ENCODE peak calls at places on chromosomes 13 and 19, in ten cellular contexts. G is OCI-LY7; L is WTC11; F is GM12865; J is CD8-positive, alpha-beta T cell; P is lung; T is body of pancreas; C is B cell; Y is foreskin fibroblast; I is astrocyte of the spinal cord. U is an unnamed sample.

GRCh38 chr13:43095771-43096719 is 72.7 kb downstream of the DNAJC15 start:
- DNase-seq in P (no peak), J (no peak), G (no peak), C (no peak), L (no peak), Y (no peak), I (no peak), F (no peak), T (peak), U (no peak)

GRCh38 chr13:34817246-34817645 is 124.8 kb upstream of the NBEA start:
- DNase-seq in P (no peak), I (no peak), T (no peak), L (no peak), C (no peak), G (no peak), J (no peak), F (no peak), Y (no peak), U (no peak)

GRCh38 chr13:44238011-44238421 is 135.6 kb upstream of the SERP2 start:
- DNase-seq in I (peak), F (no peak), Y (peak), P (no peak), L (no peak), G (no peak), T (no peak), C (no peak), J (no peak), U (no peak)

GRCh38 chr19:50795665-50796073 is 5.5 kb downstream of the ACP4 start:
- DNase-seq in L (no peak), P (no peak), Y (no peak), T (no peak), J (no peak), F (peak), C (no peak), G (peak), I (no peak), U (no peak)

GRCh38 chr19:5292843-5293606 is 47.6 kb downstream of the PTPRS start:
- DNase-seq in I (peak), F (peak), C (peak), L (peak), J (peak), T (peak), Y (peak), P (peak), G (peak), U (peak)

GRCh38 chr13:113297370-113297871 is 382 bp downstream of the LAMP1 start:
- DNase-seq in C (peak), Y (peak), J (peak), I (peak), G (no peak), P (peak), F (peak), T (peak), L (no peak), U (peak)

GRCh38 chr13:27852491-27852890 is 60.2 kb downstream of the GSX1 start:
- DNase-seq in J (no peak), F (no peak), G (no peak), P (no peak), C (no peak), T (no peak), Y (no peak), I (no peak), L (no peak), U (no peak)

GRCh38 chr19:38683393-38684077 is 36.1 kb downstream of the ACTN4 start:
- DNase-seq in I (peak), T (peak), C (no peak), G (no peak), F (peak), J (peak), L (peak), P (peak), Y (peak), U (peak)

GRCh38 chr19:48539503-48540096 is 12.4 kb upstream of the SULT2B1 start:
- DNase-seq in I (peak), L (no peak), J (no peak), C (no peak), G (no peak), P (peak), Y (peak), F (no peak), T (peak), U (no peak)

GRCh38 chr13:96821381-96821780 is 172.9 kb downstream of the OXGR1 start:
- DNase-seq in I (peak), C (no peak), Y (peak), J (no peak), G (no peak), P (no peak), T (no peak), L (no peak), F (no peak), U (no peak)

GRCh38 chr13:30660796-30661195 is 43.1 kb downstream of the USPL1 start:
- DNase-seq in G (no peak), T (no peak), F (no peak), Y (no peak), L (no peak), C (no peak), J (no peak), I (no peak), P (no peak), U (no peak)

GRCh38 chr19:31408460-31409124 is 59.4 kb upstream of the TSHZ3 start:
- DNase-seq in L (no peak), G (no peak), P (no peak), C (no peak), J (no peak), I (peak), Y (peak), T (no peak), F (no peak), U (no peak)

GRCh38 chr19:33677745-33678426 is 56.1 kb downstream of the CHST8 start:
- DNase-seq in F (no peak), T (no peak), C (no peak), I (no peak), Y (no peak), P (no peak), J (no peak), G (no peak), L (peak), U (no peak)

GRCh38 chr19:34336781-34337271 is 28.2 kb upstream of the GPI start:
- DNase-seq in F (peak), P (no peak), Y (peak), G (peak), J (peak), T (no peak), L (no peak), I (peak), C (peak), U (no peak)

GRCh38 chr13:73765651-73766384 is 368.4 kb downstream of the KLF12 start:
- DNase-seq in J (peak), I (peak), G (peak), C (peak), T (peak), L (peak), Y (peak), F (peak), P (peak), U (peak)

GRCh38 chr19:33469171-33470039 is 52.2 kb downstream of the PEPD start:
- DNase-seq in Y (no peak), F (no peak), P (no peak), C (no peak), L (no peak), G (no peak), I (no peak), J (no peak), T (no peak), U (peak)

GRCh38 chr13:41137951-41138350 is 5.3 kb upstream of the KBTBD6 start:
- DNase-seq in L (no peak), Y (peak), C (no peak), G (no peak), P (no peak), F (no peak), J (no peak), T (no peak), I (peak), U (no peak)

GRCh38 chr19:33175156-33175782 is 18.9 kb upstream of the LRP3 start:
- DNase-seq in G (no peak), C (no peak), J (no peak), Y (no peak), L (no peak), F (no peak), T (no peak), I (no peak), P (no peak), U (no peak)

GRCh38 chr13:43245374-43245964 is 222.1 kb downstream of the DNAJC15 start:
- DNase-seq in I (peak), P (no peak), G (no peak), Y (peak), T (no peak), F (no peak), L (no peak), J (no peak), C (no peak), U (no peak)

GRCh38 chr13:80604094-80604493 is 263.2 kb upstream of the SPRY2 start:
- DNase-seq in P (no peak), T (no peak), F (no peak), L (no peak), Y (peak), C (no peak), G (no peak), J (no peak), I (no peak), U (no peak)

GRCh38 chr19:45173816-45174215 is 4.2 kb downstream of the TRAPPC6A start:
- DNase-seq in P (no peak), T (no peak), C (no peak), J (no peak), I (peak), G (no peak), F (no peak), L (no peak), Y (peak), U (no peak)

GRCh38 chr13:72166102-72166660 is 299.2 kb upstream of the DACH1 start:
- DNase-seq in P (no peak), C (no peak), J (no peak), T (no peak), L (no peak), Y (peak), G (no peak), F (no peak), I (peak), U (no peak)

GRCh38 chr19:11736696-11737095 is 2.0 kb downstream of the ZNF823 start:
- DNase-seq in L (no peak), P (peak), J (no peak), I (peak), C (peak), G (peak), F (peak), Y (peak), T (peak), U (no peak)

GRCh38 chr19:54478677-54479266 is 5.7 kb upstream of the CDC42EP5 start:
- DNase-seq in J (no peak), F (peak), I (peak), T (peak), Y (peak), G (peak), P (no peak), L (peak), C (peak), U (no peak)

GRCh38 chr19:54473983-54474382 is 887 bp upstream of the CDC42EP5 start:
- DNase-seq in L (no peak), I (no peak), F (no peak), P (no peak), T (no peak), G (no peak), C (no peak), Y (no peak), J (no peak), U (no peak)

GRCh38 chr19:54475706-54476105 is 2.6 kb upstream of the CDC42EP5 start:
- DNase-seq in F (no peak), T (no peak), J (no peak), P (no peak), Y (no peak), G (no peak), L (no peak), I (no peak), C (no peak), U (no peak)

GRCh38 chr19:54480048-54480447 is 7.0 kb upstream of the CDC42EP5 start:
- DNase-seq in Y (no peak), L (no peak), T (no peak), F (no peak), C (no peak), J (no peak), P (no peak), I (no peak), G (no peak), U (no peak)

GRCh38 chr19:54477650-54478049 is 4.6 kb upstream of the CDC42EP5 start:
- DNase-seq in J (no peak), C (no peak), L (no peak), I (no peak), T (no peak), P (no peak), F (no peak), Y (peak), G (no peak), U (no peak)
- TF ChIP-seq CTCF in J (no peak), C (no peak), L (no peak), I (no peak), T (no peak), P (no peak), F (no peak), Y (peak), G (peak), U (no peak)

GRCh38 chr13:91381371-91381770 is 17.1 kb upstream of the GPC5 start:
- DNase-seq in C (no peak), T (no peak), F (peak), J (no peak), P (no peak), L (no peak), Y (no peak), I (peak), G (peak), U (no peak)
- TF ChIP-seq CTCF in C (no peak), T (no peak), F (peak), J (no peak), P (no peak), L (no peak), Y (peak), I (peak), G (no peak), U (peak)

DNA sequence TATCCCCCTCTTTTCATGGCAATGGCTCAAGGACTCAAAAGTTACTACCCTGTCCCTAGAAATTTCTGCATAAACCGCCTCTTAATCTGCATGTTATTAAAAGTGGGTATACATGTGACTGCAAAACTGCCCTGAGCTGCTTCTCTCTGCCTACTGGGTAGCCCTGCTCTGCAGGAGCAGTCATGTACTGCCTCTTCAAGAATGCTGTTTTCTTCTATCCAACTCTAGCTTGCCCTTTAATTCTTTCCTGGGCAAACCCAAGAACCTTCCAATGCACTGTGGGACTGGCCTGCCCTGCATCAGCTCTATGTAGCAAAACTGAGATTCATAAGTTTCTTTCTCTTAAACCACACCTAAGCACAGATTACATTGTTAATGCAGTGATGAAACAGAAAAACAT is 669.7 kb upstream of the PCDH20 start:
- DNase-seq in T (no peak), P (no peak), G (no peak), F (no peak), Y (no peak), I (no peak), C (no peak), L (no peak), J (no peak), U (no peak)
- TF ChIP-seq CTCF in T (no peak), P (no peak), G (no peak), F (no peak), Y (no peak), I (no peak), C (no peak), L (no peak), J (no peak), U (no peak)

DNA sequence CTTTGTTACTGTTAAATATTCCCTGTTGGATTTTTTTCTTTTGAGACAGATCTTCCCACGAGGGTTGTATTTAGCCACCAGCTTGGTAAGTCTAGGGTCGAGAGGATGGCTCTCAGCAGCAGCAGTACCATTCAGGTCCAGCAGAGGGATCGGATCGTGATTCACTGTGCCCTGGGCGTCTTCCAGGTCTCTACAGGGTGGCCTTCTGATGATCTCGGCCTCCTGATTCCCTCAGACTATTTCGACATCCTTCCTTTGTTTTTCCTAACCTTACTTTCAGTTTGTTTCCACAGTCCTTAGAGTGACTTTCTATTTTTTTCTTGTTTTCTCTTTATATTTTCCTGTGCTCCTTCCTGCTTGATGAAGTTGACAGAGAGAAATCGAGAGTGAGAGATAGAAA is 1436.9 kb downstream of the UQCRFS1 start:
- DNase-seq in G (peak), P (no peak), F (no peak), L (no peak), T (no peak), I (peak), Y (peak), J (no peak), C (no peak), U (peak)
- TF ChIP-seq CTCF in G (peak), P (no peak), F (no peak), L (no peak), T (no peak), I (peak), Y (peak), J (no peak), C (peak), U (no peak)

DNA sequence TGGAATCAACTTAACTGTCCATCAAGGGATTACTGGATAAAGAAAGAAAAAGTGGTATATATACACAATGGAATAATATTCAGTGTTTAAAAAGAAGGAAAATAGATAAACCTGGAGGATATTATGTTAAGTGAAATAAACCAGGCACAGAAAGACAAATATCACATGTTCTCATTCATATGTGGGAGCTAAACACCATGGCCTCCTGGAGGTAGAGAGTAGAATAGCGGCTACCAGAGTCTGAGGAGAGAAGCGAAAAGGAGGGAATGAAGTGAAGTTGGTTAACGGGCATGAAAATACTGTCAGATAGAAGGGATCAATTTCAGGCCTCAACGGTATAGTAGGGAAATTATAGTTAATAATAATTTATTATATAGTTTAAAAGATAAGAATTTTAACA is 147.5 kb upstream of the OBI1 start:
- DNase-seq in Y (no peak), I (no peak), T (no peak), C (no peak), L (no peak), F (peak), G (no peak), J (no peak), P (no peak), U (no peak)
- TF ChIP-seq CTCF in Y (no peak), I (peak), T (no peak), C (peak), L (no peak), F (peak), G (peak), J (peak), P (no peak), U (peak)

DNA sequence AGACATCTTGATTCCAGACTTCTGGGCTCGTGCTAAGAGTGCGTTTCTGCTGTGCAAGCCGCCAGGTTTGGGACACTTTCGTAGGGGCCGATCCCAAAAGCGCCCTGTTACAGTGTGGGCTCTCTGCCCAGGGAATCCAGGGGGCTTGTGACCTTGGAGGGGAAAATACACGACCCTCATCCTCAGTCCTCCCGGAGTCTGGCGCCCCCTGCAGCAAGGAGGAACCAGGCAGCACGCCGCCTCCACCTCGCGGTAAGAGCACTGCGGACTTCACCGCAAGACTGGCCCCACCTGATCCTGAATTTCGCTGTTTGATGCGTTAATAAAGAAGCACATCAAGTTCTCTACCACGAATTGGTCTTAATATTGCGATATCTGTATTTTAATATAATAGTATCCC is 5.2 kb downstream of the POLRMT start:
- DNase-seq in Y (no peak), C (no peak), G (no peak), L (peak), P (no peak), I (no peak), F (no peak), J (no peak), T (no peak), U (no peak)
- TF ChIP-seq CTCF in Y (peak), C (no peak), G (peak), L (peak), P (no peak), I (peak), F (peak), J (no peak), T (no peak), U (peak)

GRCh38 chr19:12759686-12760085 is 8.1 kb downstream of the BEST2 start:
- DNase-seq in T (no peak), Y (no peak), F (no peak), C (no peak), L (no peak), G (no peak), I (no peak), P (no peak), J (no peak), U (no peak)

GRCh38 chr19:12764698-12765097 is 10.7 kb downstream of the HOOK2 start:
- DNase-seq in L (no peak), C (no peak), P (no peak), F (no peak), T (no peak), I (no peak), J (no peak), G (no peak), Y (no peak), U (no peak)

GRCh38 chr19:12767150-12767549 is 8.2 kb downstream of the HOOK2 start:
- DNase-seq in F (no peak), C (no peak), J (no peak), Y (no peak), I (no peak), G (no peak), L (no peak), P (no peak), T (no peak), U (no peak)

GRCh38 chr19:12766051-12766521 is 9.3 kb downstream of the HOOK2 start:
- DNase-seq in P (peak), C (peak), I (peak), G (peak), J (peak), L (peak), T (peak), F (peak), Y (peak), U (peak)

GRCh38 chr19:12763100-12763499 is 11.5 kb downstream of the BEST2 start:
- DNase-seq in J (no peak), Y (no peak), I (no peak), G (no peak), T (no peak), F (no peak), C (no peak), P (no peak), L (no peak), U (no peak)
- TF ChIP-seq CTCF in J (no peak), Y (no peak), I (no peak), G (no peak), T (no peak), F (no peak), C (no peak), P (no peak), L (no peak), U (no peak)

DNA sequence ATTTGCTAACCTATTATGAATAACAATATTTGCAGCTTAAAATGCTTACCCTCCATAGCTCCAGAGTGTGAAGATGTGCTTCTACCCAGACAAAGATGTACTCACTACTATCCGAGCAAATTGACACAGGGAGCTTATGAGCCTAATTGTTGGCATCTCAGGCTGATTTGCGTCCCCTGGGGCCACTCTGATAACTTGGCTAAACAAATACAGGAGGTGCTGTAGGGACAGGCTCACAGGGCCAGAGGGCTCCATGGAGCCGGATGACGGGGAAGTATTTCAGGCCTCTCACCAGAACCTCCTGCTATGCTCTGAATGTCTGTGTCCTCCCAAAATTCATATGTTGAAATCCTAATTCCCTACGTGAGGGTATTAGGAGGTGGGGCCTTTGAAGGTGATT is 26.7 kb upstream of the C19orf12 start:
- DNase-seq in T (no peak), F (no peak), Y (no peak), L (no peak), C (no peak), I (no peak), G (no peak), P (no peak), J (no peak), U (no peak)
- TF ChIP-seq CTCF in T (no peak), F (no peak), Y (no peak), L (no peak), C (no peak), I (no peak), G (no peak), P (no peak), J (no peak), U (no peak)

GRCh38 chr13:49904729-49905456 is 31.2 kb downstream of the SPRYD7 start:
- DNase-seq in L (no peak), J (no peak), Y (no peak), T (no peak), C (no peak), F (no peak), P (no peak), I (no peak), G (no peak), U (no peak)

DNA sequence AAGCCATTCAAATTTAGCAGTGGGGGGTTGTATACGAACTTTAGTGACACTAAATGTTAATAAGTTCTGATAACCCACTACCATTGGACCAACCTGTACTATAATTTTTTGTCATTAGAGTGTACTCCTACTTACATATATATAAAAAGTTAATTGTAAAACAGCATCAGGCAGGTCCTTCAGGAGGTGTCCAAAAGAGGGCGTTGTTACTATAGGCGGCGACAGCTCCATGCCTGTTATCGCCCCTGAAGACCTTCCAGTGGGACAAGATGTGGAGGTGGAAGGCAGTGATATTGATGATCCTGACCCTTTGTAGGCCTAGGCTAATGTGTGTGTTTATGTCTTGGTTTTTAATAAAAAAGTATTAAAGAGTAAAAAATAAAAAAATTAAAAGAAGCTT is 27.5 kb downstream of the SPRYD7 start:
- DNase-seq in C (no peak), T (no peak), Y (no peak), G (peak), F (no peak), I (no peak), L (peak), J (no peak), P (no peak), U (no peak)
- TF ChIP-seq CTCF in C (no peak), T (no peak), Y (no peak), G (peak), F (no peak), I (no peak), L (no peak), J (no peak), P (no peak), U (peak)